ENCODE peak calls at places on chromosomes 6 and 20, in ten cellular contexts. C is hepatocyte, W is H9, N is H1, K is DND-41, U is OCI-LY7, L is fibroblast of lung, S is IMR-90, Q is neural progenitor cell, R is GM23248. A is an unnamed sample.

GRCh38 chr6:21402368-21402767 is 191.2 kb upstream of the SOX4 start:
- DNase-seq in C (peak; percentile 12), W (no peak), N (no peak), K (no peak), U (no peak), L (peak; percentile 81), S (peak; percentile 27), Q (no peak), R (peak; percentile 83), A (no peak)

GRCh38 chr20:51093240-51093763 is 70.4 kb upstream of the KCNG1 start:
- DNase-seq in C (no peak), W (no peak), N (no peak), K (no peak), U (no peak), L (peak; percentile 15), S (no peak), Q (no peak), R (no peak), A (no peak)

GRCh38 chr6:28953039-28953872 is 29.5 kb upstream of the TRIM27 start:
- DNase-seq in C (peak; percentile 81), W (no peak), N (peak; percentile 41), K (peak; percentile 22), U (peak; percentile 74), L (peak; percentile 56), S (peak; percentile 72), Q (peak; percentile 77), R (peak; percentile 66), A (no peak)

GRCh38 chr6:133017581-133017980 is 203.2 kb downstream of the RPS12 start:
- DNase-seq in C (no peak), W (no peak), N (no peak), K (no peak), U (no peak), L (peak; percentile 51), S (peak; percentile 78), Q (no peak), R (peak; percentile 38), A (no peak)

GRCh38 chr6:25503686-25504085 is 148.3 kb upstream of the SCGN start:
- DNase-seq in C (no peak), W (no peak), N (no peak), K (no peak), U (no peak), L (peak; percentile 13), S (no peak), Q (no peak), R (no peak), A (no peak)

GRCh38 chr6:45535933-45536332 is 158.2 kb upstream of the SUPT3H start:
- DNase-seq in C (peak; percentile 47), W (no peak), N (no peak), K (no peak), U (no peak), L (no peak), S (no peak), Q (no peak), R (no peak), A (no peak)

GRCh38 chr6:101069191-101069795 is 188.2 kb upstream of the ASCC3 start:
- DNase-seq in C (no peak), W (no peak), N (no peak), K (no peak), U (no peak), L (peak; percentile 7), S (no peak), Q (no peak), R (peak; percentile 1), A (no peak)

GRCh38 chr6:168301648-168302398 is 17.8 kb downstream of the DACT2 start:
- DNase-seq in C (peak; percentile 77), W (peak; percentile 60), N (no peak), K (no peak), U (no peak), L (no peak), S (no peak), Q (peak; percentile 48), R (no peak), A (no peak)

GRCh38 chr20:63495771-63496403 is 3.0 kb downstream of the EEF1A2 start:
- DNase-seq in C (peak; percentile 84), W (peak; percentile 75), N (no peak), K (peak; percentile 75), U (peak; percentile 73), L (peak; percentile 18), S (peak; percentile 28), Q (peak; percentile 88), R (peak; percentile 77), A (no peak)

GRCh38 chr6:28977351-28978136 is 27.6 kb downstream of the ZNF311 start:
- DNase-seq in C (peak; percentile 19), W (peak; percentile 53), N (no peak), K (no peak), U (no peak), L (peak; percentile 56), S (peak; percentile 50), Q (peak; percentile 51), R (peak; percentile 78), A (no peak)

GRCh38 chr6:133817460-133818047 is 71.4 kb upstream of the TCF21 start:
- DNase-seq in C (peak; percentile 14), W (peak; percentile 74), N (peak; percentile 61), K (peak; percentile 50), U (peak; percentile 50), L (no peak), S (no peak), Q (peak; percentile 41), R (no peak), A (no peak)

GRCh38 chr6:47741807-47742206 is 40.0 kb upstream of the OPN5 start:
- DNase-seq in C (peak; percentile 19), W (no peak), N (no peak), K (no peak), U (no peak), L (peak; percentile 86), S (no peak), Q (no peak), R (peak; percentile 27), A (peak; percentile 55)

GRCh38 chr20:62920039-62920645 is 6.2 kb downstream of the DIDO1 start:
- DNase-seq in C (no peak), W (no peak), N (no peak), K (no peak), U (no peak), L (no peak), S (no peak), Q (no peak), R (no peak), A (no peak)

GRCh38 chr20:38434310-38434741 is 802 bp downstream of the SNHG17 start:
- DNase-seq in C (peak; percentile 45), W (no peak), N (no peak), K (peak; percentile 42), U (peak; percentile 44), L (peak; percentile 18), S (peak; percentile 23), Q (peak; percentile 42), R (peak; percentile 63), A (no peak)
- H2AFZ ChIP-seq in C (peak overlapping the region; percentile 97), W (no peak overlapping the region), N (no peak overlapping the region), K (peak overlapping the region; percentile 91), U (no peak overlapping the region), L (no peak overlapping the region), S (peak overlapping the region; percentile 94), Q (no peak overlapping the region), R (peak overlapping the region; percentile 72), A (no peak overlapping the region)

GRCh38 chr6:124903797-124904196 is 58.4 kb upstream of the RNF217 start:
- DNase-seq in C (no peak), W (no peak), N (no peak), K (no peak), U (no peak), L (no peak), S (no peak), Q (no peak), R (no peak), A (no peak)
- H2AFZ ChIP-seq in C (no peak overlapping the region), W (no peak overlapping the region), N (no peak overlapping the region), K (no peak overlapping the region), U (no peak overlapping the region), L (no peak overlapping the region), S (no peak overlapping the region), Q (no peak overlapping the region), R (no peak overlapping the region), A (peak overlapping the region; percentile 47)

DNA sequence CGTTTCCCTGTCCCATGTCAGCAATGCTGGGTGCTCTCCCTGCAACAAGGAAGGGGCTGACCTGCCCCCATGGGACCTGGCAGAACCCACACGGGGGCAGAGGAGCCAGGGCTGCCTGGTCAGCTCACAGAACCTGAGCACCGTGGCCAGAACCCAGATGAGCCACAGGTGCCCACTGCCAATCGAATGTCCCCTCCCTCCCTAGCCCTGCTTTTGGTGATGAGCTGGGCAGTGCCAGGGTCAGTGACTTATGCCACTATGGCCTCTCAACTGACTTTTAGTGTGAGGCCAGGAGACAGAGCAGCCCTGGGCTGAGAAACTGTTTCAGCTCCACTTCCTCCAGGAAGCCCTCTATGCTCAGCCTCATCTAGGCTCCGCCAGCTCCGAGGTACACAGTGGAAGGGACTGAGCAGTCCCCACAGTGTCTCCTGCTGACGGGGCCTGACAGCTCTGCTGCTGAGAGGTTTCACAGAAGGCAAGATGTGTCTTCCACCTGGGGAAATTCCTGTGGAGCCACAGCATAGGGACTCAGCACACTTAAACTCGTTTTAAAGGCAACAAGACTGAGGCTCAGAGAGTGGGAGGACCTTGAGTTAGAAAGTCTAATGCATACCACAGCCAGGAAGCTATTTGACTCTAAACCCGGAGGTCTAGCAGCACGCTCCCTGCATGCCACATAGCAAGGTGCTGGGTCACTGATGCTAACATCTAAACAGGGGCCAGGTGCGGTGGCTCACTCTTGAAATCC is 6.9 kb downstream of the ADA start:
- DNase-seq in C (no peak), W (no peak), N (no peak), K (peak; percentile 65), U (peak; percentile 73), L (no peak), S (no peak), Q (no peak), R (no peak), A (no peak)
- H2AFZ ChIP-seq in C (no peak overlapping the region), W (no peak overlapping the region), N (no peak overlapping the region), K (no peak overlapping the region), U (no peak overlapping the region), L (no peak overlapping the region), S (peak overlapping the region; percentile 4), Q (no peak overlapping the region), R (no peak overlapping the region), A (peak overlapping the region; percentile 79)

GRCh38 chr6:95095271-95095670 is 482.1 kb upstream of the MANEA start:
- DNase-seq in C (no peak), W (no peak), N (no peak), K (no peak), U (no peak), L (peak; percentile 6), S (peak; percentile 25), Q (no peak), R (peak; percentile 20), A (no peak)

GRCh38 chr6:95094751-95095150 is 482.6 kb upstream of the MANEA start:
- DNase-seq in C (peak; percentile 14), W (no peak), N (no peak), K (no peak), U (no peak), L (peak; percentile 78), S (peak; percentile 71), Q (no peak), R (peak; percentile 74), A (peak; percentile 41)

GRCh38 chr6:95095855-95096254 is 481.5 kb upstream of the MANEA start:
- DNase-seq in C (no peak), W (no peak), N (no peak), K (no peak), U (no peak), L (no peak), S (no peak), Q (no peak), R (no peak), A (no peak)

DNA sequence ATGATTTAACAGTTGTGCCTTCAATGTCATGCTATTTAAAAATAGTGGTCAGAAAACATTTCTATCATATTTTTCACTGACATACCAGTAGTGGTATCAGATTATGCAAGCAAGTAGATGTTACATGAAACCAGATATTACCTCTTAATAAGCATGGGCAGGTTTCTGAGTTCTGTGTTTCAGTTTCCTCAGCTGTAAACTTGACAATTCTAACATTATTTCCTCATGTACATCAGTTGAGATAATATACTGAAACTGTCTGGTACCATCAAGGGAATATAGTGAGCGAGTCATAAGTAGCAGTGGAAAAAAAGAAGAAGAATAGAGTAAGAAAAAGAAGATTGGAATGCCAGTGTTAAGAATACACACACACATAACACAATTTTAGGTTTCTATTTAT is 477.9 kb upstream of the MANEA start:
- DNase-seq in C (no peak), W (no peak), N (no peak), K (no peak), U (no peak), L (peak; percentile 2), S (no peak), Q (no peak), R (no peak), A (no peak)
- H2AFZ ChIP-seq in C (no peak overlapping the region), W (no peak overlapping the region), N (no peak overlapping the region), K (no peak overlapping the region), U (no peak overlapping the region), L (no peak overlapping the region), S (no peak overlapping the region), Q (peak overlapping the region; percentile 34), R (no peak overlapping the region), A (peak overlapping the region; percentile 26)